ENCODE peak calls at places on chromosomes 7 and 10, in eight cellular contexts. One of them, this sample, is unnamed. For H3K4me1, the result is how much of the 10 kb centered on the place peaks cover.

GRCh38 chr10:69640196-69640980 is 10.3 kb downstream of the FAM241B start:
- DNase-seq in OCI-LY7: no peak
- DNase-seq in body of pancreas: no peak
- DNase-seq in CD8-positive, alpha-beta memory T cell: no peak
- DNase-seq in kidney: no peak
- DNase-seq in aorta: peak
- DNase-seq in psoas muscle: no peak
- DNase-seq in fibroblast of lung: no peak
- DNase-seq in this sample: no peak

GRCh38 chr7:42671627-42672026 is 240.2 kb downstream of the C7orf25 start:
- DNase-seq in psoas muscle: no peak
- DNase-seq in OCI-LY7: no peak
- DNase-seq in body of pancreas: no peak
- DNase-seq in fibroblast of lung: peak
- DNase-seq in kidney: no peak
- DNase-seq in CD8-positive, alpha-beta memory T cell: no peak
- DNase-seq in aorta: no peak
- DNase-seq in this sample: no peak

GRCh38 chr10:25707976-25708671 is 225.9 kb upstream of the MYO3A start:
- DNase-seq in OCI-LY7: no peak
- DNase-seq in kidney: no peak
- DNase-seq in CD8-positive, alpha-beta memory T cell: no peak
- DNase-seq in body of pancreas: no peak
- DNase-seq in aorta: no peak
- DNase-seq in fibroblast of lung: no peak
- DNase-seq in psoas muscle: no peak
- DNase-seq in this sample: no peak

GRCh38 chr10:75974080-75974479 is 542.7 kb downstream of the LRMDA start:
- DNase-seq in fibroblast of lung: no peak
- DNase-seq in kidney: no peak
- DNase-seq in psoas muscle: no peak
- DNase-seq in body of pancreas: no peak
- DNase-seq in CD8-positive, alpha-beta memory T cell: no peak
- DNase-seq in aorta: no peak
- DNase-seq in OCI-LY7: no peak
- DNase-seq in this sample: no peak

GRCh38 chr7:152202056-152202455 is 176.6 kb downstream of the GALNT11 start:
- DNase-seq in aorta: no peak
- DNase-seq in body of pancreas: no peak
- DNase-seq in fibroblast of lung: peak
- DNase-seq in OCI-LY7: no peak
- DNase-seq in kidney: no peak
- DNase-seq in psoas muscle: no peak
- DNase-seq in CD8-positive, alpha-beta memory T cell: no peak
- DNase-seq in this sample: no peak

GRCh38 chr10:51699475-51700227 is at the start of gene CSTF2T:
- DNase-seq in fibroblast of lung: peak
- DNase-seq in body of pancreas: peak
- DNase-seq in CD8-positive, alpha-beta memory T cell: peak
- DNase-seq in psoas muscle: peak
- DNase-seq in OCI-LY7: peak
- DNase-seq in kidney: peak
- DNase-seq in aorta: peak
- DNase-seq in this sample: peak

GRCh38 chr7:122803323-122803722 is 82.9 kb downstream of the CADPS2 start:
- DNase-seq in fibroblast of lung: peak
- DNase-seq in aorta: no peak
- DNase-seq in psoas muscle: no peak
- DNase-seq in body of pancreas: peak
- DNase-seq in CD8-positive, alpha-beta memory T cell: no peak
- DNase-seq in kidney: no peak
- DNase-seq in OCI-LY7: peak
- DNase-seq in this sample: no peak

GRCh38 chr10:67935223-67935622 is 50.8 kb downstream of the SIRT1 start:
- DNase-seq in body of pancreas: no peak
- DNase-seq in psoas muscle: no peak
- DNase-seq in CD8-positive, alpha-beta memory T cell: no peak
- DNase-seq in kidney: no peak
- DNase-seq in OCI-LY7: no peak
- DNase-seq in fibroblast of lung: no peak
- DNase-seq in aorta: no peak
- DNase-seq in this sample: no peak

GRCh38 chr7:107951896-107952295 is 51.1 kb downstream of the LAMB1 start:
- DNase-seq in psoas muscle: no peak
- DNase-seq in aorta: no peak
- DNase-seq in CD8-positive, alpha-beta memory T cell: no peak
- DNase-seq in kidney: no peak
- DNase-seq in OCI-LY7: no peak
- DNase-seq in body of pancreas: no peak
- DNase-seq in fibroblast of lung: no peak
- DNase-seq in this sample: no peak

GRCh38 chr10:68202965-68203358 is 29.0 kb downstream of the ATOH7 start:
- DNase-seq in kidney: no peak
- DNase-seq in psoas muscle: no peak
- DNase-seq in OCI-LY7: no peak
- DNase-seq in aorta: no peak
- DNase-seq in CD8-positive, alpha-beta memory T cell: no peak
- DNase-seq in fibroblast of lung: peak
- DNase-seq in body of pancreas: no peak
- DNase-seq in this sample: no peak

GRCh38 chr10:101780187-101780817 is 2.9 kb downstream of the NPM3 start:
- DNase-seq in aorta: peak
- DNase-seq in fibroblast of lung: no peak
- DNase-seq in CD8-positive, alpha-beta memory T cell: no peak
- DNase-seq in OCI-LY7: peak
- DNase-seq in kidney: peak
- DNase-seq in psoas muscle: no peak
- DNase-seq in body of pancreas: no peak
- DNase-seq in this sample: no peak

GRCh38 chr7:10973942-10974716 is 457 bp downstream of the PHF14 start:
- DNase-seq in aorta: peak
- DNase-seq in fibroblast of lung: peak
- DNase-seq in kidney: peak
- DNase-seq in OCI-LY7: peak
- DNase-seq in psoas muscle: peak
- DNase-seq in body of pancreas: peak
- DNase-seq in CD8-positive, alpha-beta memory T cell: peak
- DNase-seq in this sample: no peak

DNA sequence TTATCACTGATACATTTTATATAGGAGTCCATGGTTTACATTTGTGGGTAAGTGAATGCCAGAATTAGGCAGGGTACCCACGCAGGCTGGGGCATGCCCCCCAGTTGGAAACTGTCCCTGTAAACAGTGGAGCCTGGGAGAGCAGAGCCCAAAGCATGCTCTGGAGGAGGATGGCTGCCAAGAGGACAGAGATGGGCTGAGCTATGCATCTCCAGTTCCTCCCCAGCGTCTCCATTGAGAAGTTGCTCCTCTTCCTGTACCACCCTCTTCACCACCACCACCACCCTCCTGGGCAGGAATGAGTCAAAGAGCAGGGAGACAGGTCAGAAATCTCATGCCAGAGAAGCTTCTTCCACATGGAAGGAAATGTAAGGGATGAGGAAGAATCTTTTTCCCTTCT is 67.7 kb upstream of the KMT2E start:
- DNase-seq in kidney: no peak
- DNase-seq in OCI-LY7: no peak
- DNase-seq in CD8-positive, alpha-beta memory T cell: no peak
- DNase-seq in aorta: no peak
- DNase-seq in fibroblast of lung: no peak
- DNase-seq in psoas muscle: no peak
- DNase-seq in body of pancreas: no peak
- DNase-seq in this sample: no peak
- H3K4me1 ChIP-seq in kidney: under half
- H3K4me1 ChIP-seq in OCI-LY7: half or more
- H3K4me1 ChIP-seq in CD8-positive, alpha-beta memory T cell: half or more
- H3K4me1 ChIP-seq in aorta: under half
- H3K4me1 ChIP-seq in fibroblast of lung: under half
- H3K4me1 ChIP-seq in psoas muscle: under half
- H3K4me1 ChIP-seq in body of pancreas: under half
- H3K4me1 ChIP-seq in this sample: half or more

DNA sequence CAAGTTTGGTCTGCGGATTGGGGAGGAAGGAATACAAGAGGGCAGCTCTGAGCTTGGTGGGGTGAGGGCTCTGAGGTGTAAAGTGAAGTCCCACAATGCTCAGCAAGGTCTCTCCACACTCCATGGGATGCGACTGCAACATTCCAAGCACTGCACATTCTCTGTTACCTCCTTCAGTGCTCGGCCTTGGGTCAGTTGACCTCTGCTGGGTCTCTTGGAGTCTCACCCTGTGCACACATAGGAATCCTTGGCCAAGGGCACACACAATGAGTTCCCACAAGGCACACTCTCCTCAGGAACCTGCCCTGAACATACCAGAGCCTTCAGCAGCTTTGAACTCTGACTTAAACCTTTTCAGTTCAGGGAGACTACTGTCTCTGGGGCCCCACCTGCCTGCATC is 2.4 kb upstream of the WDFY4 start:
- DNase-seq in fibroblast of lung: no peak
- DNase-seq in body of pancreas: no peak
- DNase-seq in CD8-positive, alpha-beta memory T cell: no peak
- DNase-seq in kidney: no peak
- DNase-seq in OCI-LY7: no peak
- DNase-seq in psoas muscle: no peak
- DNase-seq in aorta: no peak
- DNase-seq in this sample: no peak
- H3K27ac ChIP-seq in fibroblast of lung: no peak
- H3K27ac ChIP-seq in body of pancreas: no peak
- H3K27ac ChIP-seq in CD8-positive, alpha-beta memory T cell: no peak
- H3K27ac ChIP-seq in kidney: no peak
- H3K27ac ChIP-seq in OCI-LY7: peak
- H3K27ac ChIP-seq in psoas muscle: no peak
- H3K27ac ChIP-seq in aorta: no peak
- H3K27ac ChIP-seq in this sample: no peak

GRCh38 chr10:80409121-80409520 is 770 bp downstream of the PRXL2A start:
- DNase-seq in OCI-LY7: no peak
- DNase-seq in fibroblast of lung: no peak
- DNase-seq in aorta: no peak
- DNase-seq in psoas muscle: no peak
- DNase-seq in body of pancreas: no peak
- DNase-seq in CD8-positive, alpha-beta memory T cell: no peak
- DNase-seq in kidney: no peak
- DNase-seq in this sample: no peak
- H3K4me1 ChIP-seq in OCI-LY7: under half
- H3K4me1 ChIP-seq in fibroblast of lung: under half
- H3K4me1 ChIP-seq in aorta: under half
- H3K4me1 ChIP-seq in psoas muscle: half or more
- H3K4me1 ChIP-seq in body of pancreas: under half
- H3K4me1 ChIP-seq in CD8-positive, alpha-beta memory T cell: under half
- H3K4me1 ChIP-seq in kidney: under half
- H3K4me1 ChIP-seq in this sample: under half

DNA sequence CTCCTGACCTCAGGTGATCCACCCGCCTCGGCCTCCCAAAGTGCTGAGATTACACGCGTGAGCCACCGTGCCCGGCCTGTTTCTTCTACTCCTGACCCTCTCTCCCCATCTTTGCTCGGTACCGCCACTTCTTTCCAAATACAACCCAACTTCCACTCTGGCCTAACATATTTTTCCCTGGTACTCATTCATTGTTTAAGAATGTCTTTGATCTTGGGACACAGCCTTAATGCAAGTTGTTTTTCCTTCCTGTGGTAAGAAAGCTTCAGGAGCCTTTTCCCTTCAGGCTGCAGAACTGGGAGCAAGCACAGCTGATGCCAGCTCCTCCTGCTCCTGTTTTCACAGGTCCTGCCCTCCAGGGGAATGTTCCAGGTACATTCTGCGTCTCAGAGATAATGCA is 13.7 kb downstream of the CALML3 start:
- DNase-seq in psoas muscle: no peak
- DNase-seq in CD8-positive, alpha-beta memory T cell: no peak
- DNase-seq in fibroblast of lung: peak
- DNase-seq in body of pancreas: no peak
- DNase-seq in kidney: peak
- DNase-seq in aorta: peak
- DNase-seq in OCI-LY7: no peak
- DNase-seq in this sample: no peak
- H3K27ac ChIP-seq in psoas muscle: no peak
- H3K27ac ChIP-seq in CD8-positive, alpha-beta memory T cell: no peak
- H3K27ac ChIP-seq in fibroblast of lung: no peak
- H3K27ac ChIP-seq in body of pancreas: no peak
- H3K27ac ChIP-seq in kidney: no peak
- H3K27ac ChIP-seq in aorta: no peak
- H3K27ac ChIP-seq in OCI-LY7: no peak
- H3K27ac ChIP-seq in this sample: no peak

GRCh38 chr10:58101682-58102081 is 166.0 kb downstream of the IPMK start:
- DNase-seq in aorta: no peak
- DNase-seq in body of pancreas: no peak
- DNase-seq in fibroblast of lung: no peak
- DNase-seq in psoas muscle: no peak
- DNase-seq in kidney: no peak
- DNase-seq in OCI-LY7: no peak
- DNase-seq in CD8-positive, alpha-beta memory T cell: no peak
- DNase-seq in this sample: no peak
- H3K4me1 ChIP-seq in aorta: under half
- H3K4me1 ChIP-seq in body of pancreas: under half
- H3K4me1 ChIP-seq in fibroblast of lung: under half
- H3K4me1 ChIP-seq in psoas muscle: under half
- H3K4me1 ChIP-seq in kidney: under half
- H3K4me1 ChIP-seq in OCI-LY7: under half
- H3K4me1 ChIP-seq in CD8-positive, alpha-beta memory T cell: under half
- H3K4me1 ChIP-seq in this sample: under half

GRCh38 chr10:126407831-126408230 is 19.6 kb upstream of the ADAM12 start:
- DNase-seq in body of pancreas: no peak
- DNase-seq in fibroblast of lung: peak
- DNase-seq in aorta: no peak
- DNase-seq in OCI-LY7: no peak
- DNase-seq in CD8-positive, alpha-beta memory T cell: no peak
- DNase-seq in psoas muscle: no peak
- DNase-seq in kidney: no peak
- DNase-seq in this sample: no peak

GRCh38 chr10:126409821-126410220 is 21.5 kb upstream of the ADAM12 start:
- DNase-seq in psoas muscle: no peak
- DNase-seq in fibroblast of lung: no peak
- DNase-seq in body of pancreas: no peak
- DNase-seq in OCI-LY7: no peak
- DNase-seq in aorta: no peak
- DNase-seq in CD8-positive, alpha-beta memory T cell: no peak
- DNase-seq in kidney: no peak
- DNase-seq in this sample: no peak

GRCh38 chr10:126405239-126405785 is 17.0 kb upstream of the ADAM12 start:
- DNase-seq in aorta: no peak
- DNase-seq in CD8-positive, alpha-beta memory T cell: no peak
- DNase-seq in OCI-LY7: no peak
- DNase-seq in psoas muscle: no peak
- DNase-seq in fibroblast of lung: peak
- DNase-seq in body of pancreas: no peak
- DNase-seq in kidney: no peak
- DNase-seq in this sample: no peak

DNA sequence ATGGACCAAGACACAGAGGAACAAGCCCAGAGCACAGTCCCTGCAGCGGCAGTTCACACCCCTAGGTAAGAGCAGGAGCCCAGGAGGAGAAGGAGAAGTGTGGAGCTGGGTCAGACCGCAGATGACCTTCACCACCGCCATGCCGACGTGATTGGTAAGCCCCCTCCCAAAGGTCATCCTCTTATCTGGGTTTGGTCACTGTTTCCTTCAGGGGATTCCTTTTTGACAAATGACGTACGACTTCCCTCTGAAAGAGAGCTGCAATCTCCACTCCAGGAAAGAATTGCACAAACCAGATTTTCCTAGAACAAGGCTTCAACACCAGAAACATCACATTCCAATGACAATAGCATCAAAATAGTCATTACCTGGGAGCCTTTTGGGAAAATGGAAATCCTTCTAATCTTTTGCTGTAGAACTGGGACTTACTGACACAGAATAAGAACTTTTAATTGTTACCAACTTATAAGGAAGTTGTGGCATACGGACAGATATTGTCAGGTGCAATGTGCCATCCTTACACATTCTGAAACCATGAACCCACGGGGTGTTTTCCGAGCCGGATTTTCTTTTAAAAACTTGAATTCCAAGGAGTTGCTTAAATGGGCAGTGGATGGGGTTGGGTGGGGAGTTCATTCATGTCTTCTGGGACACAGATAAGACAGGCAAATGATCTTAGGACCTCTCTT is 20.8 kb upstream of the ADAM12 start:
- DNase-seq in kidney: no peak
- DNase-seq in body of pancreas: no peak
- DNase-seq in OCI-LY7: no peak
- DNase-seq in fibroblast of lung: peak
- DNase-seq in CD8-positive, alpha-beta memory T cell: no peak
- DNase-seq in psoas muscle: no peak
- DNase-seq in aorta: no peak
- DNase-seq in this sample: no peak
- H3K27ac ChIP-seq in kidney: no peak
- H3K27ac ChIP-seq in body of pancreas: no peak
- H3K27ac ChIP-seq in OCI-LY7: no peak
- H3K27ac ChIP-seq in fibroblast of lung: no peak
- H3K27ac ChIP-seq in CD8-positive, alpha-beta memory T cell: no peak
- H3K27ac ChIP-seq in psoas muscle: no peak
- H3K27ac ChIP-seq in aorta: no peak
- H3K27ac ChIP-seq in this sample: no peak

This sample was measured in CD4-positive, alpha-beta memory T cell.